ENCODE peak calls at places on chromosomes 11 and 22, in eight cellular contexts. One of them, this sample, is unnamed.
A peak's percentile ranks its signal among the peaks of the same experiment; 100 is the strongest.

GRCh38 chr22:37781434-37782059 is 26.2 kb upstream of the GCAT start:
- DNase-seq in GM13977: no peak
- DNase-seq in Caco-2: no peak
- DNase-seq in cardiac fibroblast: peak; percentile 42
- DNase-seq in NB4: no peak
- DNase-seq in right lobe of liver: peak; percentile 67
- DNase-seq in neural crest cell: no peak
- DNase-seq in upper lobe of left lung: no peak
- DNase-seq in this sample: no peak

GRCh38 chr11:9052316-9052715 is 39.1 kb downstream of the SCUBE2 start:
- DNase-seq in GM13977: no peak
- DNase-seq in Caco-2: no peak
- DNase-seq in cardiac fibroblast: no peak
- DNase-seq in NB4: no peak
- DNase-seq in right lobe of liver: no peak
- DNase-seq in neural crest cell: no peak
- DNase-seq in upper lobe of left lung: no peak
- DNase-seq in this sample: no peak

GRCh38 chr11:94740975-94741707 is 27.0 kb upstream of the AMOTL1 start:
- DNase-seq in GM13977: peak; percentile 64
- DNase-seq in Caco-2: peak; percentile 64
- DNase-seq in cardiac fibroblast: peak; percentile 58
- DNase-seq in NB4: peak; percentile 56
- DNase-seq in right lobe of liver: peak; percentile 61
- DNase-seq in neural crest cell: peak; percentile 22
- DNase-seq in upper lobe of left lung: no peak
- DNase-seq in this sample: no peak

GRCh38 chr11:44407211-44407996 is 97.5 kb upstream of the ALX4 start:
- DNase-seq in GM13977: no peak
- DNase-seq in Caco-2: no peak
- DNase-seq in cardiac fibroblast: no peak
- DNase-seq in NB4: no peak
- DNase-seq in right lobe of liver: no peak
- DNase-seq in neural crest cell: no peak
- DNase-seq in upper lobe of left lung: no peak
- DNase-seq in this sample: no peak

GRCh38 chr11:813440-814096 is 3.8 kb downstream of the RPLP2 start:
- DNase-seq in GM13977: no peak
- DNase-seq in Caco-2: no peak
- DNase-seq in cardiac fibroblast: no peak
- DNase-seq in NB4: peak; percentile 57
- DNase-seq in right lobe of liver: no peak
- DNase-seq in neural crest cell: no peak
- DNase-seq in upper lobe of left lung: no peak
- DNase-seq in this sample: no peak

GRCh38 chr22:40348025-40348658 is 1.8 kb downstream of the ADSL start:
- DNase-seq in GM13977: peak; percentile 76
- DNase-seq in Caco-2: peak; percentile 48
- DNase-seq in cardiac fibroblast: peak; percentile 80
- DNase-seq in NB4: peak; percentile 70
- DNase-seq in right lobe of liver: no peak
- DNase-seq in neural crest cell: peak; percentile 14
- DNase-seq in upper lobe of left lung: peak; percentile 47
- DNase-seq in this sample: peak; percentile 25

GRCh38 chr22:28244760-28245159 is 325.7 kb upstream of the PITPNB start:
- DNase-seq in GM13977: no peak
- DNase-seq in Caco-2: no peak
- DNase-seq in cardiac fibroblast: no peak
- DNase-seq in NB4: no peak
- DNase-seq in right lobe of liver: no peak
- DNase-seq in neural crest cell: no peak
- DNase-seq in upper lobe of left lung: no peak
- DNase-seq in this sample: no peak

GRCh38 chr11:120649316-120649715 is 137.8 kb downstream of the GRIK4 start:
- DNase-seq in GM13977: no peak
- DNase-seq in Caco-2: no peak
- DNase-seq in cardiac fibroblast: no peak
- DNase-seq in NB4: no peak
- DNase-seq in right lobe of liver: no peak
- DNase-seq in neural crest cell: no peak
- DNase-seq in upper lobe of left lung: no peak
- DNase-seq in this sample: no peak

GRCh38 chr11:111352935-111353695 is 26.0 kb downstream of the POU2AF1 start:
- DNase-seq in GM13977: no peak
- DNase-seq in Caco-2: no peak
- DNase-seq in cardiac fibroblast: no peak
- DNase-seq in NB4: no peak
- DNase-seq in right lobe of liver: no peak
- DNase-seq in neural crest cell: no peak
- DNase-seq in upper lobe of left lung: no peak
- DNase-seq in this sample: no peak

GRCh38 chr11:17812286-17813187 is 78.0 kb downstream of the KCNC1 start:
- DNase-seq in GM13977: no peak
- DNase-seq in Caco-2: peak; percentile 4
- DNase-seq in cardiac fibroblast: no peak
- DNase-seq in NB4: no peak
- DNase-seq in right lobe of liver: no peak
- DNase-seq in neural crest cell: no peak
- DNase-seq in upper lobe of left lung: no peak
- DNase-seq in this sample: no peak

GRCh38 chr11:8032576-8033311 is 45.6 kb downstream of the EIF3F start:
- DNase-seq in GM13977: no peak
- DNase-seq in Caco-2: no peak
- DNase-seq in cardiac fibroblast: no peak
- DNase-seq in NB4: no peak
- DNase-seq in right lobe of liver: no peak
- DNase-seq in neural crest cell: no peak
- DNase-seq in upper lobe of left lung: no peak
- DNase-seq in this sample: no peak

GRCh38 chr11:117045196-117045595 is 53.0 kb downstream of the SIK3 start:
- DNase-seq in GM13977: no peak
- DNase-seq in Caco-2: no peak
- DNase-seq in cardiac fibroblast: peak; percentile 46
- DNase-seq in NB4: no peak
- DNase-seq in right lobe of liver: no peak
- DNase-seq in neural crest cell: no peak
- DNase-seq in upper lobe of left lung: no peak
- DNase-seq in this sample: no peak

GRCh38 chr11:88414981-88415391 is 77.5 kb upstream of the CTSC start:
- DNase-seq in GM13977: no peak
- DNase-seq in Caco-2: no peak
- DNase-seq in cardiac fibroblast: no peak
- DNase-seq in NB4: peak; percentile 62
- DNase-seq in right lobe of liver: no peak
- DNase-seq in neural crest cell: no peak
- DNase-seq in upper lobe of left lung: no peak
- DNase-seq in this sample: no peak

GRCh38 chr22:38467438-38467903 is 425 bp upstream of the KDELR3 start:
- DNase-seq in GM13977: no peak
- DNase-seq in Caco-2: no peak
- DNase-seq in cardiac fibroblast: no peak
- DNase-seq in NB4: no peak
- DNase-seq in right lobe of liver: peak; percentile 49
- DNase-seq in neural crest cell: no peak
- DNase-seq in upper lobe of left lung: no peak
- DNase-seq in this sample: no peak

GRCh38 chr11:112810951-112811350 is 150.3 kb upstream of the NCAM1 start:
- DNase-seq in GM13977: no peak
- DNase-seq in Caco-2: no peak
- DNase-seq in cardiac fibroblast: no peak
- DNase-seq in NB4: no peak
- DNase-seq in right lobe of liver: no peak
- DNase-seq in neural crest cell: no peak
- DNase-seq in upper lobe of left lung: no peak
- DNase-seq in this sample: no peak

GRCh38 chr11:62497132-62497915 is 49.3 kb downstream of the AHNAK start:
- DNase-seq in GM13977: no peak
- DNase-seq in Caco-2: peak; percentile 75
- DNase-seq in cardiac fibroblast: peak; percentile 76
- DNase-seq in NB4: peak; percentile 85
- DNase-seq in right lobe of liver: no peak
- DNase-seq in neural crest cell: no peak
- DNase-seq in upper lobe of left lung: peak; percentile 28
- DNase-seq in this sample: no peak

GRCh38 chr11:58742981-58743880 is 11.5 kb upstream of the GLYAT start:
- DNase-seq in GM13977: no peak
- DNase-seq in Caco-2: no peak
- DNase-seq in cardiac fibroblast: no peak
- DNase-seq in NB4: peak; percentile 6
- DNase-seq in right lobe of liver: no peak
- DNase-seq in neural crest cell: no peak
- DNase-seq in upper lobe of left lung: no peak
- DNase-seq in this sample: no peak
- TF ChIP-seq CTCF in GM13977: peak; percentile 12
- TF ChIP-seq CTCF in Caco-2: no peak
- TF ChIP-seq CTCF in cardiac fibroblast: no peak
- TF ChIP-seq CTCF in NB4: peak; percentile 26
- TF ChIP-seq CTCF in right lobe of liver: no peak
- TF ChIP-seq CTCF in neural crest cell: no peak
- TF ChIP-seq CTCF in upper lobe of left lung: no peak
- TF ChIP-seq CTCF in this sample: no peak

GRCh38 chr22:31106651-31107205 is 640 bp downstream of the SELENOM start:
- DNase-seq in GM13977: no peak
- DNase-seq in Caco-2: no peak
- DNase-seq in cardiac fibroblast: peak; percentile 68
- DNase-seq in NB4: no peak
- DNase-seq in right lobe of liver: no peak
- DNase-seq in neural crest cell: no peak
- DNase-seq in upper lobe of left lung: no peak
- DNase-seq in this sample: no peak

GRCh38 chr22:31105282-31105929 is 2.0 kb downstream of the SELENOM start:
- DNase-seq in GM13977: no peak
- DNase-seq in Caco-2: no peak
- DNase-seq in cardiac fibroblast: no peak
- DNase-seq in NB4: no peak
- DNase-seq in right lobe of liver: no peak
- DNase-seq in neural crest cell: no peak
- DNase-seq in upper lobe of left lung: no peak
- DNase-seq in this sample: no peak

GRCh38 chr22:31107206-31108118 is at the start of gene SELENOM:
- DNase-seq in GM13977: peak; percentile 98
- DNase-seq in Caco-2: peak; percentile 86
- DNase-seq in cardiac fibroblast: peak; percentile 99
- DNase-seq in NB4: peak; percentile 95
- DNase-seq in right lobe of liver: peak; percentile 97
- DNase-seq in neural crest cell: peak; percentile 83
- DNase-seq in upper lobe of left lung: peak; percentile 98
- DNase-seq in this sample: peak; percentile 76

GRCh38 chr22:31104869-31105268 is 2.5 kb downstream of the SELENOM start:
- DNase-seq in GM13977: no peak
- DNase-seq in Caco-2: no peak
- DNase-seq in cardiac fibroblast: no peak
- DNase-seq in NB4: no peak
- DNase-seq in right lobe of liver: no peak
- DNase-seq in neural crest cell: peak; percentile 29
- DNase-seq in upper lobe of left lung: no peak
- DNase-seq in this sample: no peak

GRCh38 chr22:31106001-31106571 is 1.3 kb downstream of the SELENOM start:
- DNase-seq in GM13977: no peak
- DNase-seq in Caco-2: no peak
- DNase-seq in cardiac fibroblast: no peak
- DNase-seq in NB4: no peak
- DNase-seq in right lobe of liver: no peak
- DNase-seq in neural crest cell: no peak
- DNase-seq in upper lobe of left lung: no peak
- DNase-seq in this sample: no peak
- TF ChIP-seq CTCF in GM13977: no peak
- TF ChIP-seq CTCF in Caco-2: no peak
- TF ChIP-seq CTCF in cardiac fibroblast: peak; percentile 23
- TF ChIP-seq CTCF in NB4: no peak
- TF ChIP-seq CTCF in right lobe of liver: no peak
- TF ChIP-seq CTCF in neural crest cell: no peak
- TF ChIP-seq CTCF in upper lobe of left lung: no peak
- TF ChIP-seq CTCF in this sample: no peak

GRCh38 chr11:124899376-124900145 is 1.9 kb upstream of the ROBO4 start:
- DNase-seq in GM13977: no peak
- DNase-seq in Caco-2: no peak
- DNase-seq in cardiac fibroblast: no peak
- DNase-seq in NB4: no peak
- DNase-seq in right lobe of liver: no peak
- DNase-seq in neural crest cell: no peak
- DNase-seq in upper lobe of left lung: no peak
- DNase-seq in this sample: no peak
- TF ChIP-seq CTCF in GM13977: no peak
- TF ChIP-seq CTCF in Caco-2: peak; percentile 49
- TF ChIP-seq CTCF in cardiac fibroblast: no peak
- TF ChIP-seq CTCF in NB4: no peak
- TF ChIP-seq CTCF in right lobe of liver: no peak
- TF ChIP-seq CTCF in neural crest cell: no peak
- TF ChIP-seq CTCF in upper lobe of left lung: no peak
- TF ChIP-seq CTCF in this sample: no peak

GRCh38 chr22:19904174-19904856 is 37.3 kb upstream of the COMT start:
- DNase-seq in GM13977: no peak
- DNase-seq in Caco-2: no peak
- DNase-seq in cardiac fibroblast: no peak
- DNase-seq in NB4: no peak
- DNase-seq in right lobe of liver: no peak
- DNase-seq in neural crest cell: no peak
- DNase-seq in upper lobe of left lung: no peak
- DNase-seq in this sample: no peak
- TF ChIP-seq CTCF in GM13977: no peak
- TF ChIP-seq CTCF in Caco-2: no peak
- TF ChIP-seq CTCF in cardiac fibroblast: no peak
- TF ChIP-seq CTCF in NB4: no peak
- TF ChIP-seq CTCF in right lobe of liver: no peak
- TF ChIP-seq CTCF in neural crest cell: no peak
- TF ChIP-seq CTCF in upper lobe of left lung: no peak
- TF ChIP-seq CTCF in this sample: no peak

GRCh38 chr11:108596701-108597100 is 3.1 kb upstream of the EXPH5 start:
- DNase-seq in GM13977: no peak
- DNase-seq in Caco-2: no peak
- DNase-seq in cardiac fibroblast: no peak
- DNase-seq in NB4: peak; percentile 21
- DNase-seq in right lobe of liver: no peak
- DNase-seq in neural crest cell: no peak
- DNase-seq in upper lobe of left lung: no peak
- DNase-seq in this sample: no peak

GRCh38 chr11:108593910-108594434 is 404 bp upstream of the EXPH5 start:
- DNase-seq in GM13977: no peak
- DNase-seq in Caco-2: no peak
- DNase-seq in cardiac fibroblast: no peak
- DNase-seq in NB4: no peak
- DNase-seq in right lobe of liver: no peak
- DNase-seq in neural crest cell: no peak
- DNase-seq in upper lobe of left lung: no peak
- DNase-seq in this sample: no peak

GRCh38 chr11:108592591-108593213 is 866 bp downstream of the EXPH5 start:
- DNase-seq in GM13977: peak; percentile 49
- DNase-seq in Caco-2: peak; percentile 68
- DNase-seq in cardiac fibroblast: no peak
- DNase-seq in NB4: peak; percentile 15
- DNase-seq in right lobe of liver: peak; percentile 61
- DNase-seq in neural crest cell: peak; percentile 4
- DNase-seq in upper lobe of left lung: peak; percentile 34
- DNase-seq in this sample: peak; percentile 28

GRCh38 chr11:108591893-108592292 is 1.7 kb downstream of the EXPH5 start:
- DNase-seq in GM13977: no peak
- DNase-seq in Caco-2: no peak
- DNase-seq in cardiac fibroblast: no peak
- DNase-seq in NB4: no peak
- DNase-seq in right lobe of liver: no peak
- DNase-seq in neural crest cell: no peak
- DNase-seq in upper lobe of left lung: peak; percentile 26
- DNase-seq in this sample: no peak

GRCh38 chr11:108593214-108593909 is at the start of gene EXPH5:
- DNase-seq in GM13977: peak; percentile 92
- DNase-seq in Caco-2: peak; percentile 100
- DNase-seq in cardiac fibroblast: peak; percentile 35
- DNase-seq in NB4: peak; percentile 90
- DNase-seq in right lobe of liver: peak; percentile 96
- DNase-seq in neural crest cell: peak; percentile 63
- DNase-seq in upper lobe of left lung: peak; percentile 96
- DNase-seq in this sample: peak; percentile 47
- TF ChIP-seq CTCF in GM13977: no peak
- TF ChIP-seq CTCF in Caco-2: no peak
- TF ChIP-seq CTCF in cardiac fibroblast: no peak
- TF ChIP-seq CTCF in NB4: no peak
- TF ChIP-seq CTCF in right lobe of liver: no peak
- TF ChIP-seq CTCF in neural crest cell: no peak
- TF ChIP-seq CTCF in upper lobe of left lung: no peak
- TF ChIP-seq CTCF in this sample: no peak

This sample was measured in activated B cell treated with CpG ODN at 0.5 μM for 24 hours.